ENCODE peak calls at places on chromosomes 11 and 22, in six cellular contexts. One of them, this sample, is unnamed. For H3K4me1, the result is how much of the 10 kb centered on the place peaks cover.

GRCh38 chr11:131622193-131622592 is 251.8 kb downstream of the NTM start:
- DNase-seq in cardiac muscle cell: no peak
- DNase-seq in left ventricle myocardium inferior: no peak
- DNase-seq in OCI-LY7: no peak
- DNase-seq in H1: no peak
- DNase-seq in CD8-positive, alpha-beta T cell: no peak
- DNase-seq in this sample: no peak

GRCh38 chr22:45129703-45130524 is 33.8 kb upstream of the NUP50 start:
- DNase-seq in left ventricle myocardium inferior: no peak
- DNase-seq in CD8-positive, alpha-beta T cell: no peak
- DNase-seq in OCI-LY7: no peak
- DNase-seq in cardiac muscle cell: no peak
- DNase-seq in H1: no peak
- DNase-seq in this sample: no peak

GRCh38 chr22:50498322-50498861 is 9.1 kb downstream of the LMF2 start:
- DNase-seq in CD8-positive, alpha-beta T cell: peak
- DNase-seq in H1: peak
- DNase-seq in cardiac muscle cell: peak
- DNase-seq in left ventricle myocardium inferior: no peak
- DNase-seq in OCI-LY7: peak
- DNase-seq in this sample: no peak

GRCh38 chr11:116275634-116276033 is 497.2 kb downstream of the BUD13 start:
- DNase-seq in CD8-positive, alpha-beta T cell: no peak
- DNase-seq in OCI-LY7: no peak
- DNase-seq in cardiac muscle cell: no peak
- DNase-seq in left ventricle myocardium inferior: no peak
- DNase-seq in H1: no peak
- DNase-seq in this sample: no peak

GRCh38 chr22:33600113-33600512 is 320.2 kb downstream of the LARGE1 start:
- DNase-seq in CD8-positive, alpha-beta T cell: no peak
- DNase-seq in H1: no peak
- DNase-seq in OCI-LY7: no peak
- DNase-seq in cardiac muscle cell: no peak
- DNase-seq in left ventricle myocardium inferior: no peak
- DNase-seq in this sample: no peak

GRCh38 chr11:27456140-27456801 is 16.3 kb downstream of the LGR4 start:
- DNase-seq in left ventricle myocardium inferior: no peak
- DNase-seq in cardiac muscle cell: no peak
- DNase-seq in OCI-LY7: no peak
- DNase-seq in H1: no peak
- DNase-seq in CD8-positive, alpha-beta T cell: no peak
- DNase-seq in this sample: no peak

GRCh38 chr22:40010752-40011145 is 16.0 kb downstream of the FAM83F start:
- DNase-seq in H1: no peak
- DNase-seq in left ventricle myocardium inferior: no peak
- DNase-seq in cardiac muscle cell: no peak
- DNase-seq in OCI-LY7: no peak
- DNase-seq in CD8-positive, alpha-beta T cell: no peak
- DNase-seq in this sample: no peak

GRCh38 chr11:86116386-86116726 is 47.5 kb upstream of the PICALM start:
- DNase-seq in OCI-LY7: no peak
- DNase-seq in cardiac muscle cell: no peak
- DNase-seq in left ventricle myocardium inferior: no peak
- DNase-seq in CD8-positive, alpha-beta T cell: no peak
- DNase-seq in H1: no peak
- DNase-seq in this sample: peak

GRCh38 chr11:76805206-76805913 is 22.2 kb downstream of the TSKU start:
- DNase-seq in cardiac muscle cell: no peak
- DNase-seq in CD8-positive, alpha-beta T cell: no peak
- DNase-seq in left ventricle myocardium inferior: no peak
- DNase-seq in OCI-LY7: no peak
- DNase-seq in H1: peak
- DNase-seq in this sample: peak

GRCh38 chr11:104934594-104934993 is 33.8 kb downstream of the CASP4 start:
- DNase-seq in H1: no peak
- DNase-seq in CD8-positive, alpha-beta T cell: no peak
- DNase-seq in OCI-LY7: no peak
- DNase-seq in left ventricle myocardium inferior: no peak
- DNase-seq in cardiac muscle cell: no peak
- DNase-seq in this sample: no peak

GRCh38 chr11:65425971-65426838 is 3.6 kb downstream of the NEAT1 start:
- DNase-seq in left ventricle myocardium inferior: no peak
- DNase-seq in cardiac muscle cell: no peak
- DNase-seq in H1: no peak
- DNase-seq in OCI-LY7: peak
- DNase-seq in CD8-positive, alpha-beta T cell: no peak
- DNase-seq in this sample: no peak

GRCh38 chr11:10076458-10077141 is 217.4 kb downstream of the SBF2 start:
- DNase-seq in cardiac muscle cell: peak
- DNase-seq in CD8-positive, alpha-beta T cell: no peak
- DNase-seq in H1: peak
- DNase-seq in OCI-LY7: peak
- DNase-seq in left ventricle myocardium inferior: peak
- DNase-seq in this sample: no peak

GRCh38 chr11:35178862-35179261 is 39.9 kb downstream of the CD44 start:
- DNase-seq in OCI-LY7: no peak
- DNase-seq in cardiac muscle cell: no peak
- DNase-seq in H1: no peak
- DNase-seq in CD8-positive, alpha-beta T cell: no peak
- DNase-seq in left ventricle myocardium inferior: no peak
- DNase-seq in this sample: no peak

GRCh38 chr11:113241190-113242051 is 73.0 kb upstream of the TTC12 start:
- DNase-seq in CD8-positive, alpha-beta T cell: no peak
- DNase-seq in H1: no peak
- DNase-seq in cardiac muscle cell: no peak
- DNase-seq in left ventricle myocardium inferior: no peak
- DNase-seq in OCI-LY7: no peak
- DNase-seq in this sample: no peak

GRCh38 chr11:63756919-63757761 is 11.4 kb downstream of the ZFTA start:
- DNase-seq in H1: no peak
- DNase-seq in left ventricle myocardium inferior: no peak
- DNase-seq in OCI-LY7: no peak
- DNase-seq in cardiac muscle cell: no peak
- DNase-seq in CD8-positive, alpha-beta T cell: no peak
- DNase-seq in this sample: no peak

GRCh38 chr11:64353101-64353738 is 5.7 kb upstream of the RPS6KA4 start:
- DNase-seq in CD8-positive, alpha-beta T cell: no peak
- DNase-seq in left ventricle myocardium inferior: no peak
- DNase-seq in H1: peak
- DNase-seq in cardiac muscle cell: no peak
- DNase-seq in OCI-LY7: no peak
- DNase-seq in this sample: no peak

GRCh38 chr11:34748036-34748435 is 127.1 kb downstream of the EHF start:
- DNase-seq in H1: no peak
- DNase-seq in left ventricle myocardium inferior: no peak
- DNase-seq in OCI-LY7: no peak
- DNase-seq in CD8-positive, alpha-beta T cell: no peak
- DNase-seq in cardiac muscle cell: no peak
- DNase-seq in this sample: no peak

GRCh38 chr11:34508514-34508913 is 5.1 kb downstream of the ELF5 start:
- DNase-seq in H1: no peak
- DNase-seq in CD8-positive, alpha-beta T cell: no peak
- DNase-seq in left ventricle myocardium inferior: no peak
- DNase-seq in OCI-LY7: no peak
- DNase-seq in cardiac muscle cell: no peak
- DNase-seq in this sample: no peak

GRCh38 chr11:63889344-63889743 is 27.6 kb downstream of the RCOR2 start:
- DNase-seq in left ventricle myocardium inferior: no peak
- DNase-seq in CD8-positive, alpha-beta T cell: no peak
- DNase-seq in H1: no peak
- DNase-seq in OCI-LY7: no peak
- DNase-seq in cardiac muscle cell: no peak
- DNase-seq in this sample: no peak

GRCh38 chr11:103581680-103582265 is 454.7 kb upstream of the DDI1 start:
- DNase-seq in CD8-positive, alpha-beta T cell: no peak
- DNase-seq in H1: no peak
- DNase-seq in left ventricle myocardium inferior: no peak
- DNase-seq in cardiac muscle cell: no peak
- DNase-seq in OCI-LY7: no peak
- DNase-seq in this sample: no peak

GRCh38 chr11:78651136-78651775 is 76.6 kb upstream of the NARS2 start:
- DNase-seq in OCI-LY7: no peak
- DNase-seq in CD8-positive, alpha-beta T cell: no peak
- DNase-seq in H1: peak
- DNase-seq in left ventricle myocardium inferior: no peak
- DNase-seq in cardiac muscle cell: no peak
- DNase-seq in this sample: no peak

GRCh38 chr22:43262990-43263644 is 76.2 kb upstream of the TTLL12 start:
- DNase-seq in left ventricle myocardium inferior: peak
- DNase-seq in CD8-positive, alpha-beta T cell: peak
- DNase-seq in H1: no peak
- DNase-seq in cardiac muscle cell: no peak
- DNase-seq in OCI-LY7: no peak
- DNase-seq in this sample: no peak

GRCh38 chr11:107741044-107741823 is 29.4 kb upstream of the SLN start:
- DNase-seq in OCI-LY7: peak
- DNase-seq in CD8-positive, alpha-beta T cell: no peak
- DNase-seq in cardiac muscle cell: peak
- DNase-seq in left ventricle myocardium inferior: no peak
- DNase-seq in H1: peak
- DNase-seq in this sample: no peak

GRCh38 chr11:62552465-62552782 is 5.8 kb upstream of the AHNAK start:
- DNase-seq in H1: no peak
- DNase-seq in OCI-LY7: no peak
- DNase-seq in left ventricle myocardium inferior: peak
- DNase-seq in CD8-positive, alpha-beta T cell: no peak
- DNase-seq in cardiac muscle cell: no peak
- DNase-seq in this sample: no peak

GRCh38 chr11:68525930-68526329 is 65.4 kb downstream of the PPP6R3 start:
- DNase-seq in CD8-positive, alpha-beta T cell: no peak
- DNase-seq in cardiac muscle cell: no peak
- DNase-seq in OCI-LY7: no peak
- DNase-seq in left ventricle myocardium inferior: no peak
- DNase-seq in H1: no peak
- DNase-seq in this sample: no peak

GRCh38 chr11:85170184-85170583 is 457.0 kb downstream of the DLG2 start:
- DNase-seq in H1: no peak
- DNase-seq in OCI-LY7: no peak
- DNase-seq in left ventricle myocardium inferior: no peak
- DNase-seq in cardiac muscle cell: no peak
- DNase-seq in CD8-positive, alpha-beta T cell: no peak
- DNase-seq in this sample: no peak

GRCh38 chr11:70185348-70186055 is 17.6 kb upstream of the FADD start:
- DNase-seq in CD8-positive, alpha-beta T cell: no peak
- DNase-seq in H1: no peak
- DNase-seq in left ventricle myocardium inferior: no peak
- DNase-seq in OCI-LY7: no peak
- DNase-seq in cardiac muscle cell: no peak
- DNase-seq in this sample: no peak

GRCh38 chr11:119376197-119376847 is 5.2 kb downstream of the USP2 start:
- DNase-seq in left ventricle myocardium inferior: peak
- DNase-seq in OCI-LY7: peak
- DNase-seq in H1: no peak
- DNase-seq in cardiac muscle cell: no peak
- DNase-seq in CD8-positive, alpha-beta T cell: no peak
- DNase-seq in this sample: no peak
- H3K4me3 ChIP-seq in left ventricle myocardium inferior: peak
- H3K4me3 ChIP-seq in OCI-LY7: no peak
- H3K4me3 ChIP-seq in H1: no peak
- H3K4me3 ChIP-seq in cardiac muscle cell: no peak
- H3K4me3 ChIP-seq in CD8-positive, alpha-beta T cell: no peak
- H3K4me3 ChIP-seq in this sample: no peak

DNA sequence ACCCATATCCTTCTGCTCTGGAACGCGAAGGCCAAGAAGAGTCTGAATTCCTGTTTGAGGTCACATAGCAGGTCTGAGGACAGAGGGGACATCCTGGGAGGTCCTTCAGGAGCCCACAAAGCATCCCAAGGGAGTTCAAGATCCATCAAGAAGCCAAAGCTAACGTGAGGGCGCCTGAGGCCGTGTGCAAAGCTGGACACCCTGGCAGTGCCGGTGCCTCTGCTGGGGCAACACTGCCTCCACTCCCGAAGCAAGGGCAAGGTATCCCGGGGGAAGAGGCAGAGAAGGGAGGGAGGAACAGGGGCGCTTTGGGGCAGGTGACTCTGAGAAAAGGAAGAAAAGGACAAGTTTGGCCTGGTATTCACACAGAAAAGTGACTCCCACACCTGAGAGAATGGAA is 50.3 kb upstream of the CDON start:
- DNase-seq in CD8-positive, alpha-beta T cell: no peak
- DNase-seq in H1: no peak
- DNase-seq in left ventricle myocardium inferior: no peak
- DNase-seq in cardiac muscle cell: no peak
- DNase-seq in OCI-LY7: no peak
- DNase-seq in this sample: no peak
- H3K4me1 ChIP-seq in CD8-positive, alpha-beta T cell: under half
- H3K4me1 ChIP-seq in H1: under half
- H3K4me1 ChIP-seq in left ventricle myocardium inferior: half or more
- H3K4me1 ChIP-seq in cardiac muscle cell: under half
- H3K4me1 ChIP-seq in OCI-LY7: under half
- H3K4me1 ChIP-seq in this sample: under half

GRCh38 chr11:119317592-119318239 is 786 bp upstream of the MCAM start:
- DNase-seq in H1: no peak
- DNase-seq in left ventricle myocardium inferior: no peak
- DNase-seq in OCI-LY7: no peak
- DNase-seq in CD8-positive, alpha-beta T cell: no peak
- DNase-seq in cardiac muscle cell: no peak
- DNase-seq in this sample: no peak

GRCh38 chr11:119316729-119317591 is at the start of gene MCAM:
- DNase-seq in CD8-positive, alpha-beta T cell: no peak
- DNase-seq in cardiac muscle cell: peak
- DNase-seq in OCI-LY7: no peak
- DNase-seq in left ventricle myocardium inferior: peak
- DNase-seq in H1: peak
- DNase-seq in this sample: peak

GRCh38 chr11:119315139-119316016 is 1.6 kb downstream of the MCAM start:
- DNase-seq in H1: peak
- DNase-seq in cardiac muscle cell: peak
- DNase-seq in OCI-LY7: peak
- DNase-seq in left ventricle myocardium inferior: peak
- DNase-seq in CD8-positive, alpha-beta T cell: no peak
- DNase-seq in this sample: peak

GRCh38 chr11:119316017-119316728 is 757 bp downstream of the MCAM start:
- DNase-seq in OCI-LY7: no peak
- DNase-seq in left ventricle myocardium inferior: peak
- DNase-seq in CD8-positive, alpha-beta T cell: no peak
- DNase-seq in cardiac muscle cell: peak
- DNase-seq in H1: no peak
- DNase-seq in this sample: peak

DNA sequence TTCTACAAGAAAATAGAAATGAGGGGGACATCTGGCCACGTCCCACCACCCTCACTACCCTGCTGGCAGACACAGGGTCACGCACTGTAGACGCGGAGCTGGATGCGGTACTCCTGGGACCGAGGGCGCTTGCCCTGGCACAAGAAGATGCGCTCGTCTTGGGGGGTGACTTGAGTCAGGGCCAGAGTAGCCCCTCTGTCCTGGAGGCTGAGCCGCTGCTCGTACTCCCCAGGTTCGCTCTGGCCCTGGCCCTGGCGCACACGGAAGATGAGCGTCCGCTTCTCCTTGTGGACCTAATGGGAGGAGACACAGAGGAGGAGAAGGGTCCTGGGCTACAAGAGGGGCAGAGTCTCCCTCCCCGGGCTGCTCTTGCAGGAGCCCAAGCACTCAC is 2.2 kb downstream of the MCAM start:
- DNase-seq in cardiac muscle cell: no peak
- DNase-seq in CD8-positive, alpha-beta T cell: no peak
- DNase-seq in left ventricle myocardium inferior: no peak
- DNase-seq in OCI-LY7: no peak
- DNase-seq in H1: no peak
- DNase-seq in this sample: no peak
- H3K27ac ChIP-seq in cardiac muscle cell: no peak
- H3K27ac ChIP-seq in CD8-positive, alpha-beta T cell: no peak
- H3K27ac ChIP-seq in left ventricle myocardium inferior: peak
- H3K27ac ChIP-seq in OCI-LY7: no peak
- H3K27ac ChIP-seq in H1: no peak
- H3K27ac ChIP-seq in this sample: no peak

GRCh38 chr11:94780432-94780831 is 12.3 kb downstream of the AMOTL1 start:
- DNase-seq in cardiac muscle cell: no peak
- DNase-seq in H1: no peak
- DNase-seq in OCI-LY7: no peak
- DNase-seq in CD8-positive, alpha-beta T cell: no peak
- DNase-seq in left ventricle myocardium inferior: no peak
- DNase-seq in this sample: no peak
- H3K4me3 ChIP-seq in cardiac muscle cell: no peak
- H3K4me3 ChIP-seq in H1: no peak
- H3K4me3 ChIP-seq in OCI-LY7: no peak
- H3K4me3 ChIP-seq in CD8-positive, alpha-beta T cell: no peak
- H3K4me3 ChIP-seq in left ventricle myocardium inferior: peak
- H3K4me3 ChIP-seq in this sample: no peak

This sample was measured in SJSA1.